ENCODE peak calls at places on chromosome 7, in five cellular contexts. T, X, I, H and G are unnamed samples.
A peak's percentile ranks its signal among the peaks of the same experiment; 100 is the strongest.

GRCh38 chr7:150451097-150451793 is 815 bp downstream of the GIMAP8 start:
- DNase-seq in T (no peak), X (peak; percentile 60), I (no peak), H (peak; percentile 42), G (no peak)

GRCh38 chr7:147276783-147277370 is 1160.3 kb downstream of the CNTNAP2 start:
- DNase-seq in T (no peak), X (no peak), I (no peak), H (peak; percentile 36), G (peak; percentile 69)

GRCh38 chr7:158828343-158829020 is 827 bp downstream of the ESYT2 start:
- DNase-seq in T (no peak), X (no peak), I (peak; percentile 74), H (no peak), G (peak; percentile 59)

GRCh38 chr7:92810242-92810611 is 26.1 kb downstream of the CDK6 start:
- DNase-seq in T (no peak), X (no peak), I (no peak), H (no peak), G (no peak)

GRCh38 chr7:24979470-24979862 is 512 bp downstream of the OSBPL3 start:
- DNase-seq in T (peak; percentile 81), X (no peak), I (peak; percentile 83), H (peak; percentile 52), G (peak; percentile 40)

GRCh38 chr7:11343818-11344413 is 370.2 kb downstream of the PHF14 start:
- DNase-seq in T (peak; percentile 44), X (peak; percentile 38), I (no peak), H (peak; percentile 76), G (peak; percentile 57)

GRCh38 chr7:141071855-141072547 is 1.9 kb upstream of the TMEM178B start:
- DNase-seq in T (peak; percentile 19), X (no peak), I (peak; percentile 46), H (peak; percentile 48), G (peak; percentile 85)

GRCh38 chr7:33744293-33744692 is 161.0 kb upstream of the BMPER start:
- DNase-seq in T (peak; percentile 31), X (no peak), I (no peak), H (peak; percentile 18), G (peak; percentile 10)

GRCh38 chr7:38311329-38311937 is 38.0 kb upstream of the TARP start:
- DNase-seq in T (peak; percentile 38), X (peak; percentile 42), I (peak; percentile 36), H (peak; percentile 15), G (peak; percentile 86)

GRCh38 chr7:46854958-46855473 is 726.9 kb downstream of the TNS3 start:
- DNase-seq in T (peak; percentile 87), X (no peak), I (no peak), H (no peak), G (no peak)

GRCh38 chr7:82729172-82730030 is 285.8 kb upstream of the CACNA2D1 start:
- DNase-seq in T (peak; percentile 43), X (no peak), I (no peak), H (peak; percentile 33), G (peak; percentile 41)

GRCh38 chr7:37942934-37943610 is 22.6 kb downstream of the EPDR1 start:
- DNase-seq in T (no peak), X (peak; percentile 19), I (peak; percentile 50), H (no peak), G (no peak)

GRCh38 chr7:27967639-27968038 is 213.0 kb downstream of the JAZF1 start:
- DNase-seq in T (no peak), X (no peak), I (no peak), H (no peak), G (no peak)